ENCODE peak calls at places on chromosomes 2 and 18, in seven cellular contexts. O is amniotic stem cell; A is thoracic aorta; I is CD4-positive, alpha-beta T cell; C is T1000; T is stimulated activated CD4-positive, alpha-beta T cell treated with anti-CD3 and anti-CD28 coated beads, Interleukin-2, amount 100 ng/mL, for 48 hours; U is GM04504. M is an unnamed sample.

GRCh38 chr2:102062802-102063201 is 71.0 kb downstream of the IL1R2 start:
- DNase-seq in O (no peak), A (no peak), I (no peak), C (no peak), T (no peak), U (no peak), M (no peak)

GRCh38 chr2:102180687-102180999 is 6.2 kb upstream of the IL1RL2 start:
- DNase-seq in O (no peak), A (no peak), I (no peak), C (no peak), T (no peak), U (no peak), M (no peak)

GRCh38 chr18:58392336-58393000 is 236.4 kb downstream of the ALPK2 start:
- DNase-seq in O (no peak), A (no peak), I (no peak), C (no peak), T (no peak), U (peak; percentile 41), M (no peak)

GRCh38 chr2:31347319-31347718 is 67.2 kb downstream of the XDH start:
- DNase-seq in O (no peak), A (no peak), I (no peak), C (no peak), T (no peak), U (no peak), M (no peak)

GRCh38 chr2:74764429-74765272 is 69.3 kb upstream of the HK2 start:
- DNase-seq in O (no peak), A (no peak), I (no peak), C (no peak), T (no peak), U (no peak), M (no peak)

GRCh38 chr2:165864353-165864752 is 70.3 kb upstream of the GALNT3 start:
- DNase-seq in O (no peak), A (no peak), I (no peak), C (no peak), T (no peak), U (no peak), M (no peak)

GRCh38 chr2:29235411-29235810 is 120.2 kb downstream of the CLIP4 start:
- DNase-seq in O (no peak), A (no peak), I (no peak), C (no peak), T (no peak), U (no peak), M (no peak)

GRCh38 chr18:8987250-8987649 is 115.2 kb upstream of the NDUFV2 start:
- DNase-seq in O (no peak), A (no peak), I (no peak), C (no peak), T (no peak), U (peak; percentile 28), M (no peak)

GRCh38 chr18:78884502-78884901 is 95.1 kb upstream of the SALL3 start:
- DNase-seq in O (no peak), A (no peak), I (no peak), C (no peak), T (no peak), U (no peak), M (no peak)

GRCh38 chr2:38747007-38747424 is 4.1 kb downstream of the SRSF7 start:
- DNase-seq in O (no peak), A (no peak), I (no peak), C (no peak), T (no peak), U (no peak), M (no peak)

GRCh38 chr2:150675807-150676206 is 188.3 kb upstream of the RND3 start:
- DNase-seq in O (no peak), A (no peak), I (no peak), C (no peak), T (no peak), U (no peak), M (no peak)

GRCh38 chr2:37880546-37880945 is 44.5 kb upstream of the RMDN2 start:
- DNase-seq in O (no peak), A (no peak), I (no peak), C (no peak), T (no peak), U (no peak), M (no peak)

GRCh38 chr2:33477473-33478468 is 1.3 kb downstream of the RASGRP3 start:
- DNase-seq in O (no peak), A (no peak), I (no peak), C (no peak), T (peak; percentile 9), U (no peak), M (peak; percentile 33)

GRCh38 chr18:30992231-30992630 is 50.3 kb downstream of the DSC3 start:
- DNase-seq in O (no peak), A (no peak), I (no peak), C (no peak), T (no peak), U (no peak), M (no peak)

GRCh38 chr2:127614731-127615130 is 31.2 kb upstream of the GPR17 start:
- DNase-seq in O (no peak), A (no peak), I (no peak), C (peak; percentile 24), T (no peak), U (peak; percentile 70), M (peak; percentile 3)

GRCh38 chr2:60882971-60883753 is 1.8 kb downstream of the REL start:
- DNase-seq in O (no peak), A (no peak), I (no peak), C (no peak), T (no peak), U (no peak), M (no peak)